ENCODE peak calls at places on chromosomes 3 and 15, in five cellular contexts. L is RCC 7860, M is AG09319, V is esophagus muscularis mucosa, F is dorsolateral prefrontal cortex. N is an unnamed sample.

GRCh38 chr15:29681946-29682345 is 140.3 kb downstream of the TJP1 start:
- DNase-seq in L (no peak), M (no peak), V (no peak), F (peak; percentile 9), N (no peak)

GRCh38 chr3:64878372-64878771 is 190.6 kb upstream of the ADAMTS9 start:
- DNase-seq in L (no peak), M (no peak), V (no peak), F (no peak), N (no peak)

GRCh38 chr3:8900065-8900464 is 63.2 kb downstream of the RAD18 start:
- DNase-seq in L (no peak), M (no peak), V (no peak), F (no peak), N (no peak)

GRCh38 chr3:59727902-59728301 is 678.1 kb upstream of the CFAP20DC start:
- DNase-seq in L (no peak), M (no peak), V (no peak), F (no peak), N (no peak)

GRCh38 chr15:85642054-85642692 is 152.6 kb downstream of the KLHL25 start:
- DNase-seq in L (no peak), M (no peak), V (no peak), F (no peak), N (no peak)

GRCh38 chr3:185402561-185402960 is 39.6 kb downstream of the MAP3K13 start:
- DNase-seq in L (no peak), M (no peak), V (peak; percentile 12), F (no peak), N (no peak)

GRCh38 chr15:69648775-69649735 is 196.4 kb downstream of the RPLP1 start:
- DNase-seq in L (no peak), M (no peak), V (no peak), F (no peak), N (peak; percentile 54)

GRCh38 chr3:182683335-182684257 is 109.7 kb upstream of the ATP11B start:
- DNase-seq in L (peak; percentile 28), M (peak; percentile 27), V (no peak), F (peak; percentile 74), N (no peak)

GRCh38 chr3:156413293-156413912 is 141.5 kb downstream of the SSR3 start:
- DNase-seq in L (no peak), M (no peak), V (no peak), F (no peak), N (no peak)

GRCh38 chr3:171699611-171700010 is 110.7 kb downstream of the PLD1 start:
- DNase-seq in L (no peak), M (no peak), V (no peak), F (no peak), N (no peak)

GRCh38 chr15:101539492-101539891 is 50.0 kb upstream of the PCSK6 start:
- DNase-seq in L (no peak), M (no peak), V (peak; percentile 37), F (no peak), N (peak; percentile 59)